ENCODE peak calls at places on chromosomes 12 and 14, in five cellular contexts. Z is SW 1271; P is upper lobe of left lung; E is glomerular endothelial cell; X is stimulated activated CD8-positive, alpha-beta memory T cell treated with anti-CD3 and anti-CD28 coated beads, Interleukin-15, amount 100 ng/mL, for 24 hours. W is an unnamed sample.

GRCh38 chr12:54032627-54033100 is at the start of gene HOXC5:
- DNase-seq in P (peak; percentile 56), E (peak; percentile 34), X (no peak), Z (peak; percentile 34), W (no peak)

GRCh38 chr12:49847161-49847560 is 4.3 kb upstream of the BCDIN3D start:
- DNase-seq in X (no peak), Z (no peak), E (no peak), P (no peak), W (no peak)

GRCh38 chr14:47833006-47833405 is 157.6 kb upstream of the MDGA2 start:
- DNase-seq in P (no peak), Z (no peak), E (no peak), X (no peak), W (no peak)

GRCh38 chr12:121825041-121825523 is 21.3 kb downstream of the SETD1B start:
- DNase-seq in E (no peak), Z (no peak), X (no peak), P (no peak), W (no peak)

GRCh38 chr12:34604631-34605509 is 582.6 kb downstream of the ALG10 start:
- DNase-seq in E (no peak), P (no peak), X (no peak), Z (no peak), W (no peak)

GRCh38 chr14:24092960-24093900 is 881 bp upstream of the PCK2 start:
- DNase-seq in X (no peak), Z (no peak), E (no peak), P (no peak), W (no peak)

GRCh38 chr12:26630546-26631027 is 202.4 kb downstream of the ITPR2 start:
- DNase-seq in E (peak; percentile 78), X (no peak), P (no peak), Z (no peak), W (no peak)

GRCh38 chr12:65494537-65494936 is 216.1 kb downstream of the MSRB3 start:
- DNase-seq in P (no peak), X (no peak), Z (no peak), E (no peak), W (no peak)

GRCh38 chr12:48954061-48954460 is 3.2 kb downstream of the ARF3 start:
- DNase-seq in E (no peak), P (no peak), X (no peak), Z (no peak), W (no peak)

GRCh38 chr14:29858299-29858698 is 69.3 kb downstream of the PRKD1 start:
- DNase-seq in X (no peak), P (no peak), E (no peak), Z (no peak), W (no peak)

GRCh38 chr12:38587594-38587993 is 271.0 kb downstream of the ALG10B start:
- DNase-seq in E (no peak), X (no peak), P (no peak), Z (no peak), W (no peak)

GRCh38 chr12:47762850-47763440 is 4.3 kb upstream of the RAPGEF3 start:
- DNase-seq in Z (no peak), E (no peak), P (no peak), X (no peak), W (no peak)

GRCh38 chr14:92687681-92688433 is 60.6 kb downstream of the LGMN start:
- DNase-seq in Z (no peak), P (no peak), X (no peak), E (no peak), W (no peak)

GRCh38 chr12:106986625-106987389 is at the start of gene MTERF2:
- DNase-seq in X (peak; percentile 44), Z (peak; percentile 84), E (peak; percentile 61), P (peak; percentile 93), W (peak; percentile 75)

GRCh38 chr12:21775130-21775920 is 819 bp upstream of the KCNJ8 start:
- DNase-seq in X (no peak), Z (no peak), E (no peak), P (no peak), W (no peak)

W was measured in omental fat pad.